ENCODE peak calls at places on chromosome 22, in eight cellular contexts. One of them, this sample, is unnamed.

GRCh38 chr22:42866100-42866499 is 9.0 kb upstream of the ARFGAP3 start:
- DNase-seq in esophagus squamous epithelium: no peak
- DNase-seq in lung: no peak
- DNase-seq in psoas muscle: no peak
- DNase-seq in heart left ventricle: no peak
- DNase-seq in vagina: no peak
- DNase-seq in small intestine: no peak
- DNase-seq in Karpas-422: no peak
- DNase-seq in this sample: no peak

GRCh38 chr22:22751043-22751603 is 106.7 kb downstream of the GGTLC2 start:
- DNase-seq in esophagus squamous epithelium: no peak
- DNase-seq in lung: no peak
- DNase-seq in psoas muscle: no peak
- DNase-seq in heart left ventricle: no peak
- DNase-seq in vagina: peak; percentile 67
- DNase-seq in small intestine: no peak
- DNase-seq in Karpas-422: no peak
- DNase-seq in this sample: no peak

GRCh38 chr22:20084547-20085413 is 4.7 kb downstream of the DGCR8 start:
- DNase-seq in esophagus squamous epithelium: no peak
- DNase-seq in lung: no peak
- DNase-seq in psoas muscle: peak; percentile 78
- DNase-seq in heart left ventricle: no peak
- DNase-seq in vagina: no peak
- DNase-seq in small intestine: peak; percentile 33
- DNase-seq in Karpas-422: peak; percentile 61
- DNase-seq in this sample: no peak

GRCh38 chr22:27386186-27386585 is 415.4 kb downstream of the MN1 start:
- DNase-seq in esophagus squamous epithelium: no peak
- DNase-seq in lung: no peak
- DNase-seq in psoas muscle: no peak
- DNase-seq in heart left ventricle: no peak
- DNase-seq in vagina: peak; percentile 37
- DNase-seq in small intestine: no peak
- DNase-seq in Karpas-422: no peak
- DNase-seq in this sample: no peak

GRCh38 chr22:26650722-26651421 is 6.5 kb upstream of the MIAT start:
- DNase-seq in esophagus squamous epithelium: no peak
- DNase-seq in lung: no peak
- DNase-seq in psoas muscle: no peak
- DNase-seq in heart left ventricle: no peak
- DNase-seq in vagina: no peak
- DNase-seq in small intestine: no peak
- DNase-seq in Karpas-422: no peak
- DNase-seq in this sample: no peak

GRCh38 chr22:27378343-27378800 is 423.2 kb downstream of the MN1 start:
- DNase-seq in esophagus squamous epithelium: no peak
- DNase-seq in lung: peak; percentile 13
- DNase-seq in psoas muscle: no peak
- DNase-seq in heart left ventricle: no peak
- DNase-seq in vagina: no peak
- DNase-seq in small intestine: no peak
- DNase-seq in Karpas-422: no peak
- DNase-seq in this sample: no peak

GRCh38 chr22:36671398-36671797 is 32.2 kb downstream of the CACNG2 start:
- DNase-seq in esophagus squamous epithelium: no peak
- DNase-seq in lung: no peak
- DNase-seq in psoas muscle: no peak
- DNase-seq in heart left ventricle: no peak
- DNase-seq in vagina: no peak
- DNase-seq in small intestine: no peak
- DNase-seq in Karpas-422: no peak
- DNase-seq in this sample: no peak

GRCh38 chr22:20464096-20464614 is 26.5 kb upstream of the SCARF2 start:
- DNase-seq in esophagus squamous epithelium: no peak
- DNase-seq in lung: no peak
- DNase-seq in psoas muscle: peak; percentile 34
- DNase-seq in heart left ventricle: no peak
- DNase-seq in vagina: no peak
- DNase-seq in small intestine: peak; percentile 27
- DNase-seq in Karpas-422: peak; percentile 63
- DNase-seq in this sample: no peak

GRCh38 chr22:42874010-42874409 is 16.9 kb upstream of the ARFGAP3 start:
- DNase-seq in esophagus squamous epithelium: no peak
- DNase-seq in lung: no peak
- DNase-seq in psoas muscle: no peak
- DNase-seq in heart left ventricle: no peak
- DNase-seq in vagina: no peak
- DNase-seq in small intestine: no peak
- DNase-seq in Karpas-422: no peak
- DNase-seq in this sample: no peak

GRCh38 chr22:21047730-21048129 is 2.0 kb downstream of the LRRC74B start:
- DNase-seq in esophagus squamous epithelium: no peak
- DNase-seq in lung: no peak
- DNase-seq in psoas muscle: no peak
- DNase-seq in heart left ventricle: no peak
- DNase-seq in vagina: no peak
- DNase-seq in small intestine: no peak
- DNase-seq in Karpas-422: no peak
- DNase-seq in this sample: no peak

GRCh38 chr22:25875461-25875860 is 133.5 kb downstream of the MYO18B start:
- DNase-seq in esophagus squamous epithelium: no peak
- DNase-seq in lung: no peak
- DNase-seq in psoas muscle: no peak
- DNase-seq in heart left ventricle: no peak
- DNase-seq in vagina: peak; percentile 10
- DNase-seq in small intestine: no peak
- DNase-seq in Karpas-422: peak; percentile 76
- DNase-seq in this sample: no peak

GRCh38 chr22:22201185-22201924 is 43.2 kb upstream of the VPREB1 start:
- DNase-seq in esophagus squamous epithelium: no peak
- DNase-seq in lung: no peak
- DNase-seq in psoas muscle: no peak
- DNase-seq in heart left ventricle: no peak
- DNase-seq in vagina: no peak
- DNase-seq in small intestine: peak; percentile 47
- DNase-seq in Karpas-422: peak; percentile 93
- DNase-seq in this sample: no peak

GRCh38 chr22:44191036-44191454 is 10.3 kb downstream of the PARVG start:
- DNase-seq in esophagus squamous epithelium: no peak
- DNase-seq in lung: no peak
- DNase-seq in psoas muscle: no peak
- DNase-seq in heart left ventricle: no peak
- DNase-seq in vagina: no peak
- DNase-seq in small intestine: no peak
- DNase-seq in Karpas-422: peak; percentile 59
- DNase-seq in this sample: no peak

GRCh38 chr22:37884420-37884819 is 21.7 kb upstream of the MICALL1 start:
- DNase-seq in esophagus squamous epithelium: no peak
- DNase-seq in lung: no peak
- DNase-seq in psoas muscle: no peak
- DNase-seq in heart left ventricle: no peak
- DNase-seq in vagina: no peak
- DNase-seq in small intestine: no peak
- DNase-seq in Karpas-422: no peak
- DNase-seq in this sample: no peak

GRCh38 chr22:30245985-30246901 is at the start of gene LIF:
- DNase-seq in esophagus squamous epithelium: no peak
- DNase-seq in lung: no peak
- DNase-seq in psoas muscle: no peak
- DNase-seq in heart left ventricle: no peak
- DNase-seq in vagina: no peak
- DNase-seq in small intestine: peak; percentile 50
- DNase-seq in Karpas-422: no peak
- DNase-seq in this sample: no peak

GRCh38 chr22:26735019-26735409 is 77.6 kb downstream of the MIAT start:
- DNase-seq in esophagus squamous epithelium: no peak
- DNase-seq in lung: no peak
- DNase-seq in psoas muscle: no peak
- DNase-seq in heart left ventricle: peak; percentile 37
- DNase-seq in vagina: no peak
- DNase-seq in small intestine: no peak
- DNase-seq in Karpas-422: no peak
- DNase-seq in this sample: no peak

GRCh38 chr22:20211997-20212753 is 55.9 kb downstream of the RTN4R start:
- DNase-seq in esophagus squamous epithelium: no peak
- DNase-seq in lung: peak; percentile 51
- DNase-seq in psoas muscle: peak; percentile 65
- DNase-seq in heart left ventricle: peak; percentile 69
- DNase-seq in vagina: no peak
- DNase-seq in small intestine: peak; percentile 88
- DNase-seq in Karpas-422: no peak
- DNase-seq in this sample: no peak

GRCh38 chr22:20423636-20424511 is 13.8 kb downstream of the SCARF2 start:
- DNase-seq in esophagus squamous epithelium: no peak
- DNase-seq in lung: no peak
- DNase-seq in psoas muscle: peak; percentile 46
- DNase-seq in heart left ventricle: no peak
- DNase-seq in vagina: no peak
- DNase-seq in small intestine: no peak
- DNase-seq in Karpas-422: no peak
- DNase-seq in this sample: no peak

GRCh38 chr22:49108636-49109315 is 718.9 kb downstream of the BRD1 start:
- DNase-seq in esophagus squamous epithelium: no peak
- DNase-seq in lung: no peak
- DNase-seq in psoas muscle: no peak
- DNase-seq in heart left ventricle: no peak
- DNase-seq in vagina: no peak
- DNase-seq in small intestine: no peak
- DNase-seq in Karpas-422: no peak
- DNase-seq in this sample: no peak

GRCh38 chr22:28025866-28026575 is 107.0 kb upstream of the PITPNB start:
- DNase-seq in esophagus squamous epithelium: no peak
- DNase-seq in lung: no peak
- DNase-seq in psoas muscle: no peak
- DNase-seq in heart left ventricle: peak; percentile 11
- DNase-seq in vagina: no peak
- DNase-seq in small intestine: no peak
- DNase-seq in Karpas-422: no peak
- DNase-seq in this sample: no peak

DNA sequence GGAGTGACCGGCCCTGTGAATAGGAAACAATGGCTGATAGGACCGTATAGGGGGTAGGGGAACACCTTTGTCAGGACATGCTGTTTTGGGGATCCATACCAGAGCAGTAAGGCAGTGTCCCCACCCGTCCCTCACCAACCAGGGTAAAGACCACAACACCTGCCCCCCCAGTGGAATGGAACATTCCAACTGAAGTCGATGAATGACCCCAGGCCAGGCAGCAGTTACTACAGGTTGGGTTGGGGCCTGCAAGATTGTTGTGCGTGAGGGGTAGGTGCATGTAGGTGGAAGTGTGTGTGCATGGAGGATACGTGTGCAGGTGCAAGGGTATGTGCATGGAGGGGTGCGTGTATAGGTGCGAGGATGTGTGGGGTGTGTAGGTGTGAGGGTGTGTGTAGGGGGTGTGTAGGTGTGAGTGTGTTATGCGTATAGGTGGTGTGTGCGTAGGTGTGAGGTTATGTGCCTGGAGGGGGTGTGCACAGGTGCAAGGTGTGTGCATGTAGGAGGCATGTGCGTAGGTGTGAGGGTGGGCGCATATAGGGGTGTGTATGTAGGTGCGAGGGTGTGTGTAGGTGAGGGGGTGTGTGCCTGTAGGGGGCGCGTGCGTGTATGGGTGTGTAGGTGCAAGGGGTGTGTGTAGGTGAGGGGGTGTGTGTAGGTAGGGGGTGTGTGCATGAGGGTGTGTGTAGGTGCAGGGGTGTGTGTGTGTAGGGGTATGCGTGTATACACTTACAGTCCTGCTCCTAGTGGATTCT is 32.9 kb downstream of the PISD start:
- DNase-seq in esophagus squamous epithelium: no peak
- DNase-seq in lung: no peak
- DNase-seq in psoas muscle: no peak
- DNase-seq in heart left ventricle: no peak
- DNase-seq in vagina: no peak
- DNase-seq in small intestine: no peak
- DNase-seq in Karpas-422: no peak
- DNase-seq in this sample: no peak
- H3K4me1 ChIP-seq in esophagus squamous epithelium: peaks cover 39% of the 10 kb centered on the region
- H3K4me1 ChIP-seq in lung: peaks cover 43% of the 10 kb centered on the region
- H3K4me1 ChIP-seq in psoas muscle: peaks cover 39% of the 10 kb centered on the region
- H3K4me1 ChIP-seq in heart left ventricle: peaks cover 18% of the 10 kb centered on the region
- H3K4me1 ChIP-seq in vagina: peaks cover 79% of the 10 kb centered on the region
- H3K4me1 ChIP-seq in small intestine: no peaks in the 10 kb centered on the region
- H3K4me1 ChIP-seq in Karpas-422: peaks cover 39% of the 10 kb centered on the region
- H3K4me1 ChIP-seq in this sample: peaks cover 25% of the 10 kb centered on the region

GRCh38 chr22:17407643-17408042 is 38.4 kb downstream of the CECR2 start:
- DNase-seq in esophagus squamous epithelium: no peak
- DNase-seq in lung: peak; percentile 41
- DNase-seq in psoas muscle: no peak
- DNase-seq in heart left ventricle: no peak
- DNase-seq in vagina: no peak
- DNase-seq in small intestine: no peak
- DNase-seq in Karpas-422: no peak
- DNase-seq in this sample: no peak
- H3K4me1 ChIP-seq in esophagus squamous epithelium: peaks cover 5% of the 10 kb centered on the region
- H3K4me1 ChIP-seq in lung: no peaks in the 10 kb centered on the region
- H3K4me1 ChIP-seq in psoas muscle: peaks cover 62% of the 10 kb centered on the region
- H3K4me1 ChIP-seq in heart left ventricle: peaks cover 14% of the 10 kb centered on the region
- H3K4me1 ChIP-seq in vagina: no peaks in the 10 kb centered on the region
- H3K4me1 ChIP-seq in small intestine: no peaks in the 10 kb centered on the region
- H3K4me1 ChIP-seq in Karpas-422: no peaks in the 10 kb centered on the region
- H3K4me1 ChIP-seq in this sample: no peaks in the 10 kb centered on the region

DNA sequence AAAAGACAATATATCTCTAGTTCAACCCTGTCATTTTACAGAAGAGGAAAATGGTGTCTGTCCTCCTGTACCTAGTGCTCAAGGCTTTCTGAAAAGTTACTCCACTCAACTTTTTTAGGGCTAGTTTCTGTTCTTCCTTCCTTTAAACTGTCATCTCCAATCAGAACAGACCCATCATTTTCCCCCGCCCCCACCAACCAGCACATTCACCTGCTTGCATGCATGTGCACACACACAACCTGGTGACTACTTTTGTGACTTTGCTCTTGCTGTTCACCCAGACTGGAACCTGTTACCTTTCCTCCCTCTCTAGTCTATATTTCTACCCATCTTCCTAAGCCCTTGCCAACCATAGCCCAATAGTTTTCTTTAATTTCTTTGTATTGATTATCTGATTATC is 5.6 kb downstream of the FBXO7 start:
- DNase-seq in esophagus squamous epithelium: no peak
- DNase-seq in lung: no peak
- DNase-seq in psoas muscle: no peak
- DNase-seq in heart left ventricle: no peak
- DNase-seq in vagina: no peak
- DNase-seq in small intestine: no peak
- DNase-seq in Karpas-422: peak; percentile 47
- DNase-seq in this sample: no peak
- H3K4me1 ChIP-seq in esophagus squamous epithelium: peaks cover 7% of the 10 kb centered on the region
- H3K4me1 ChIP-seq in lung: peaks cover 3% of the 10 kb centered on the region
- H3K4me1 ChIP-seq in psoas muscle: peaks cover 45% of the 10 kb centered on the region
- H3K4me1 ChIP-seq in heart left ventricle: peaks cover 21% of the 10 kb centered on the region
- H3K4me1 ChIP-seq in vagina: peaks cover 61% of the 10 kb centered on the region
- H3K4me1 ChIP-seq in small intestine: peaks cover 7% of the 10 kb centered on the region
- H3K4me1 ChIP-seq in Karpas-422: peaks cover 21% of the 10 kb centered on the region
- H3K4me1 ChIP-seq in this sample: peaks cover 24% of the 10 kb centered on the region

DNA sequence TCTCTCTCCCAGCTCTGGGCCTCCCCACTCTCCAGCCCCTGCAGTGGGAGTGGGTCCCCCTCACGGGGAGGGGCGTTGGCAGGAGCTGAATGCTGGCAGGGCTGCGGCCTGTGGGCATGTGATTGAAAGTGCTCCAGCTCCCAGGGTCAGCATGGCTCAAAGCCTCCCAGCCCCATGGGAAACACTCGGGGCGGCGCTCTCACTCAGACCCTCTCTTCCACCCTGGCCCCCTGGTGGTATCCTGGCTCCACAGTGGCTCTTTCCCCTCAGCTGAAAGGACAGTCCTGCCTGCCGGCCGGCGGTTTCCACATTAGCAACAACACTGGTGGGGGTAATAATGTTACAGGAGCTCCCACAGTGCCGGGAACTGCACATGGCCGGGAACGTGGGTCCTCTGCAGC is 35.5 kb downstream of the POLR3H start:
- DNase-seq in esophagus squamous epithelium: no peak
- DNase-seq in lung: no peak
- DNase-seq in psoas muscle: peak; percentile 53
- DNase-seq in heart left ventricle: peak; percentile 57
- DNase-seq in vagina: no peak
- DNase-seq in small intestine: no peak
- DNase-seq in Karpas-422: no peak
- DNase-seq in this sample: no peak
- H3K4me1 ChIP-seq in esophagus squamous epithelium: peaks cover 9% of the 10 kb centered on the region
- H3K4me1 ChIP-seq in lung: no peaks in the 10 kb centered on the region
- H3K4me1 ChIP-seq in psoas muscle: peaks cover 70% of the 10 kb centered on the region
- H3K4me1 ChIP-seq in heart left ventricle: peaks cover 25% of the 10 kb centered on the region
- H3K4me1 ChIP-seq in vagina: peaks cover 22% of the 10 kb centered on the region
- H3K4me1 ChIP-seq in small intestine: no peaks in the 10 kb centered on the region
- H3K4me1 ChIP-seq in Karpas-422: peaks cover 40% of the 10 kb centered on the region
- H3K4me1 ChIP-seq in this sample: peaks cover 23% of the 10 kb centered on the region

This sample was measured in PC-9.